ENCODE peak calls at places on chromosomes 1 and 21, in ten cellular contexts. One of them, this sample, is unnamed.

GRCh38 chr1:64499966-64500365 is 30.0 kb downstream of the CACHD1 start:
- DNase-seq in ovary: no peak
- DNase-seq in astrocyte: no peak
- DNase-seq in lower leg skin: no peak
- DNase-seq in lung: no peak
- DNase-seq in fibroblast of the aortic adventitia: no peak
- DNase-seq in fibroblast of mammary gland: no peak
- DNase-seq in cardiac muscle cell: no peak
- DNase-seq in PC-9: no peak
- DNase-seq in Peyer's patch: no peak
- DNase-seq in this sample: no peak

GRCh38 chr1:154502066-154502741 is at the start of the genes SHE and TDRD10:
- DNase-seq in ovary: peak
- DNase-seq in astrocyte: no peak
- DNase-seq in lower leg skin: peak
- DNase-seq in lung: no peak
- DNase-seq in fibroblast of the aortic adventitia: no peak
- DNase-seq in fibroblast of mammary gland: no peak
- DNase-seq in cardiac muscle cell: no peak
- DNase-seq in PC-9: no peak
- DNase-seq in Peyer's patch: peak
- DNase-seq in this sample: no peak

GRCh38 chr1:1759456-1760344 is 18.6 kb downstream of the NADK start:
- DNase-seq in ovary: no peak
- DNase-seq in astrocyte: no peak
- DNase-seq in lower leg skin: no peak
- DNase-seq in lung: no peak
- DNase-seq in fibroblast of the aortic adventitia: no peak
- DNase-seq in fibroblast of mammary gland: no peak
- DNase-seq in cardiac muscle cell: no peak
- DNase-seq in PC-9: peak
- DNase-seq in Peyer's patch: no peak
- DNase-seq in this sample: no peak

GRCh38 chr1:12415239-12415543 is 185.4 kb downstream of the VPS13D start:
- DNase-seq in ovary: no peak
- DNase-seq in astrocyte: no peak
- DNase-seq in lower leg skin: no peak
- DNase-seq in lung: no peak
- DNase-seq in fibroblast of the aortic adventitia: no peak
- DNase-seq in fibroblast of mammary gland: peak
- DNase-seq in cardiac muscle cell: no peak
- DNase-seq in PC-9: no peak
- DNase-seq in Peyer's patch: no peak
- DNase-seq in this sample: peak

GRCh38 chr1:172883844-172884243 is 166.9 kb downstream of the TNFSF18 start:
- DNase-seq in ovary: no peak
- DNase-seq in astrocyte: peak
- DNase-seq in lower leg skin: no peak
- DNase-seq in lung: no peak
- DNase-seq in fibroblast of the aortic adventitia: no peak
- DNase-seq in fibroblast of mammary gland: no peak
- DNase-seq in cardiac muscle cell: no peak
- DNase-seq in PC-9: no peak
- DNase-seq in Peyer's patch: no peak
- DNase-seq in this sample: no peak

GRCh38 chr1:197356723-197357533 is 88.9 kb downstream of the CRB1 start:
- DNase-seq in ovary: peak
- DNase-seq in astrocyte: peak
- DNase-seq in lower leg skin: no peak
- DNase-seq in lung: no peak
- DNase-seq in fibroblast of the aortic adventitia: peak
- DNase-seq in fibroblast of mammary gland: peak
- DNase-seq in cardiac muscle cell: peak
- DNase-seq in PC-9: peak
- DNase-seq in Peyer's patch: no peak
- DNase-seq in this sample: peak

GRCh38 chr1:192977089-192977706 is 82.0 kb downstream of the UCHL5 start:
- DNase-seq in ovary: no peak
- DNase-seq in astrocyte: no peak
- DNase-seq in lower leg skin: no peak
- DNase-seq in lung: no peak
- DNase-seq in fibroblast of the aortic adventitia: no peak
- DNase-seq in fibroblast of mammary gland: no peak
- DNase-seq in cardiac muscle cell: no peak
- DNase-seq in PC-9: no peak
- DNase-seq in Peyer's patch: no peak
- DNase-seq in this sample: no peak

GRCh38 chr1:26175346-26175745 is 1.9 kb upstream of the CNKSR1 start:
- DNase-seq in ovary: no peak
- DNase-seq in astrocyte: no peak
- DNase-seq in lower leg skin: no peak
- DNase-seq in lung: no peak
- DNase-seq in fibroblast of the aortic adventitia: no peak
- DNase-seq in fibroblast of mammary gland: no peak
- DNase-seq in cardiac muscle cell: no peak
- DNase-seq in PC-9: no peak
- DNase-seq in Peyer's patch: no peak
- DNase-seq in this sample: no peak

GRCh38 chr21:44926364-44927101 is 5.8 kb upstream of the ITGB2 start:
- DNase-seq in ovary: no peak
- DNase-seq in astrocyte: peak
- DNase-seq in lower leg skin: no peak
- DNase-seq in lung: no peak
- DNase-seq in fibroblast of the aortic adventitia: peak
- DNase-seq in fibroblast of mammary gland: peak
- DNase-seq in cardiac muscle cell: peak
- DNase-seq in PC-9: no peak
- DNase-seq in Peyer's patch: peak
- DNase-seq in this sample: no peak

GRCh38 chr21:44929242-44929798 is 8.6 kb upstream of the ITGB2 start:
- DNase-seq in ovary: no peak
- DNase-seq in astrocyte: no peak
- DNase-seq in lower leg skin: no peak
- DNase-seq in lung: no peak
- DNase-seq in fibroblast of the aortic adventitia: no peak
- DNase-seq in fibroblast of mammary gland: no peak
- DNase-seq in cardiac muscle cell: no peak
- DNase-seq in PC-9: no peak
- DNase-seq in Peyer's patch: no peak
- DNase-seq in this sample: no peak

GRCh38 chr21:44929799-44930542 is 9.3 kb upstream of the ITGB2 start:
- DNase-seq in ovary: no peak
- DNase-seq in astrocyte: no peak
- DNase-seq in lower leg skin: no peak
- DNase-seq in lung: no peak
- DNase-seq in fibroblast of the aortic adventitia: no peak
- DNase-seq in fibroblast of mammary gland: no peak
- DNase-seq in cardiac muscle cell: no peak
- DNase-seq in PC-9: no peak
- DNase-seq in Peyer's patch: no peak
- DNase-seq in this sample: no peak

GRCh38 chr21:44927259-44927586 is 6.5 kb upstream of the ITGB2 start:
- DNase-seq in ovary: no peak
- DNase-seq in astrocyte: no peak
- DNase-seq in lower leg skin: no peak
- DNase-seq in lung: no peak
- DNase-seq in fibroblast of the aortic adventitia: no peak
- DNase-seq in fibroblast of mammary gland: no peak
- DNase-seq in cardiac muscle cell: no peak
- DNase-seq in PC-9: no peak
- DNase-seq in Peyer's patch: no peak
- DNase-seq in this sample: no peak

GRCh38 chr21:44927587-44928461 is 7.1 kb upstream of the ITGB2 start:
- DNase-seq in ovary: no peak
- DNase-seq in astrocyte: peak
- DNase-seq in lower leg skin: no peak
- DNase-seq in lung: peak
- DNase-seq in fibroblast of the aortic adventitia: peak
- DNase-seq in fibroblast of mammary gland: peak
- DNase-seq in cardiac muscle cell: peak
- DNase-seq in PC-9: peak
- DNase-seq in Peyer's patch: peak
- DNase-seq in this sample: peak
- TF ChIP-seq CTCF in ovary: no peak
- TF ChIP-seq CTCF in astrocyte: no peak
- TF ChIP-seq CTCF in lower leg skin: no peak
- TF ChIP-seq CTCF in lung: no peak
- TF ChIP-seq CTCF in fibroblast of the aortic adventitia: peak
- TF ChIP-seq CTCF in fibroblast of mammary gland: peak
- TF ChIP-seq CTCF in cardiac muscle cell: peak
- TF ChIP-seq CTCF in PC-9: peak
- TF ChIP-seq CTCF in Peyer's patch: no peak
- TF ChIP-seq CTCF in this sample: no peak

GRCh38 chr1:21621051-21621450 is 48.1 kb downstream of the RAP1GAP start:
- DNase-seq in ovary: no peak
- DNase-seq in astrocyte: no peak
- DNase-seq in lower leg skin: no peak
- DNase-seq in lung: no peak
- DNase-seq in fibroblast of the aortic adventitia: no peak
- DNase-seq in fibroblast of mammary gland: no peak
- DNase-seq in cardiac muscle cell: no peak
- DNase-seq in PC-9: no peak
- DNase-seq in Peyer's patch: no peak
- DNase-seq in this sample: no peak

GRCh38 chr1:21620461-21620860 is 48.7 kb downstream of the RAP1GAP start:
- DNase-seq in ovary: peak
- DNase-seq in astrocyte: no peak
- DNase-seq in lower leg skin: no peak
- DNase-seq in lung: no peak
- DNase-seq in fibroblast of the aortic adventitia: peak
- DNase-seq in fibroblast of mammary gland: no peak
- DNase-seq in cardiac muscle cell: no peak
- DNase-seq in PC-9: no peak
- DNase-seq in Peyer's patch: no peak
- DNase-seq in this sample: no peak

GRCh38 chr1:21618059-21618458 is 51.1 kb downstream of the RAP1GAP start:
- DNase-seq in ovary: no peak
- DNase-seq in astrocyte: no peak
- DNase-seq in lower leg skin: no peak
- DNase-seq in lung: no peak
- DNase-seq in fibroblast of the aortic adventitia: no peak
- DNase-seq in fibroblast of mammary gland: no peak
- DNase-seq in cardiac muscle cell: no peak
- DNase-seq in PC-9: peak
- DNase-seq in Peyer's patch: no peak
- DNase-seq in this sample: no peak

GRCh38 chr1:21620011-21620410 is 49.1 kb downstream of the RAP1GAP start:
- DNase-seq in ovary: no peak
- DNase-seq in astrocyte: no peak
- DNase-seq in lower leg skin: no peak
- DNase-seq in lung: no peak
- DNase-seq in fibroblast of the aortic adventitia: no peak
- DNase-seq in fibroblast of mammary gland: no peak
- DNase-seq in cardiac muscle cell: no peak
- DNase-seq in PC-9: no peak
- DNase-seq in Peyer's patch: no peak
- DNase-seq in this sample: no peak

DNA sequence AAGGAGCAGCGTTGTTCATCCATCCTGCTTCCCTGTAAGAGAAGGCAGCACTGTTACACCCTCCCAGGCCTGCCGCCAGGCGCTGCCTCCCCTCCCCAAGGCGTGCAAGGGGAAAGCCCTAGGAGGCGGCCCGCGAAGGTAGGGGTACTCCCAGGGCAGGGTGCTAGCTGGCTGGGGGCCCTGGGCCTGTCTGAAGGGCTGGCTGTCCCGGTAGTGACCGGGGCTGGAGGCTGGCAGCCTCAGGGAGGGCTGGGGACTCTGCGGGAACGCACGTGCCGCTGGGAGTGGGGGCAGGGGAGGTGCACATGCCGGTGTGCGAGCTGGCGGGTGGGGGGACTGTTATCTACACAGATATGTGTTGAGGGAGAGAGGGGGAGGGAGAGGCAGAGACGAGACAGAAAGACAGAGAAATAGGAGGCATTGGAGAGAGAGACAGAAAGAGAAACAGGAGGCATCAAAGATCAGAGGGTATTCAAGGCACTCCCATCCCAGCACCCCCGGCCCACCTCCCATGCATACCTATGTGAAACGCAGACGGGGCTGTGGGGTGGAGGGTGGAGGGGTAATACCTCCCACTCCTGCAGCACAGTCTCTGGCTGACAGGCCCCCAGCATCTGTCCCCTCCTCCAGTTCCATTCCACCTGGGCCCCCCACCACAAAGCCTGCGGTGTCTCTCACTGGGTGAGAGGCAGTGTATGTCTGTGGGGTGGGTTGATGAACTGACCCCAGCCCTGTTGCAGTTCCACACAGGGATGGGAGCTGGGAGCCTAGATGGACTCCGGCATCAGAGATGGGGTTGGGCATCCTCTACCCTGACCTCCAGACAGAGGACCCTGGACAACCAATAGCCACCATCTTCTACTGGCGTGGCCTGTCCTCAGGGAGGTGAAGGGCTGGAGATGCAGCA is 49.9 kb downstream of the RAP1GAP start:
- DNase-seq in ovary: peak
- DNase-seq in astrocyte: no peak
- DNase-seq in lower leg skin: no peak
- DNase-seq in lung: no peak
- DNase-seq in fibroblast of the aortic adventitia: no peak
- DNase-seq in fibroblast of mammary gland: no peak
- DNase-seq in cardiac muscle cell: no peak
- DNase-seq in PC-9: no peak
- DNase-seq in Peyer's patch: no peak
- DNase-seq in this sample: no peak
- H3K4me3 ChIP-seq in ovary: no peak
- H3K4me3 ChIP-seq in astrocyte: no peak
- H3K4me3 ChIP-seq in lower leg skin: no peak
- H3K4me3 ChIP-seq in lung: no peak
- H3K4me3 ChIP-seq in fibroblast of the aortic adventitia: no peak
- H3K4me3 ChIP-seq in fibroblast of mammary gland: no peak
- H3K4me3 ChIP-seq in cardiac muscle cell: no peak
- H3K4me3 ChIP-seq in PC-9: no peak
- H3K4me3 ChIP-seq in Peyer's patch: no peak
- H3K4me3 ChIP-seq in this sample: no peak

DNA sequence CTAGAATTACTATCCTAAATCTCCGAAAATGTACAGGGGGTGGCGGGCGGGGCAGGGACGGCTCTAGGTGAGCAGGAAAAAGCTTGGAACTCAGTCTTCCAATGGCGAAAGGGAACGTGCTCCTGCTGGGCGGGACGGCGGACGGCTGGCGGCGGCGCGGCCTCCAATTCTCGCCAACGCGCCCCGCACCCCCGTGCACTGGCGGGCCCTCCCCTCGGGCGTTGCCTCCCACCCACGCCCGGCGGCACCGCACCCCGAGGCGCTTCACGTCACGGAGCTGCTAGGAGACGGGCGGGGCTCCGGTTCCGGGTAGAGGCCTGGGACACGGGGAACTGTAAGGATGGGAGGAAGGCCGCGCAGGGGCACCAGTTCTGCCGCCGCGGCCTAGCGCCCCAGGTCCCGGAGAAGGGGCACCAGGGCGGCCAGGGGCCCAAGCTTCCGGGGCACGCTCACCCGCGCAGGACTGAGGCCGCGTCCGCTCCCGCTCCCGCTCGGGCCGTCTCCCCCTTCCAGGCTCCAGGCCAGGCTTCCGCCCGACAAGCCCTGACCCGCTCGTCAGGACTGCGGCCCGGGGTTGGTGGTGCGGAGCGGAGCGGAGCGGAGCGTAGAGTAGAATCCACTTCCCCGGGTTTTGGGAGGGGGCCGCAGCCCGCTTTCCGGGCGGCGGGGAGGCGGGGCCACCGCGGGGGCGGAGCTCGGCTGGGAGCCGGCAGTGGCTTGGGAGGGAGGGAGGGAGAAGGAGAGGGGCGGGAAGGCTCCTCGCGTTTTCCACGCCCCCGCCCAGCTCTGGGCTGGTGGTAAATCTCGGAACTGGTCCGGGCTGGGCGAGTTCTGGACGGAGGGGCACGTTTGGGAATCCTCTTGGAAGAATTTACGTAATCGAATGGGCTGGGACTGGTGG is at the start of gene DDX59:
- DNase-seq in ovary: peak
- DNase-seq in astrocyte: peak
- DNase-seq in lower leg skin: peak
- DNase-seq in lung: peak
- DNase-seq in fibroblast of the aortic adventitia: peak
- DNase-seq in fibroblast of mammary gland: peak
- DNase-seq in cardiac muscle cell: peak
- DNase-seq in PC-9: peak
- DNase-seq in Peyer's patch: peak
- DNase-seq in this sample: peak
- TF ChIP-seq CTCF in ovary: peak
- TF ChIP-seq CTCF in astrocyte: no peak
- TF ChIP-seq CTCF in lower leg skin: no peak
- TF ChIP-seq CTCF in lung: no peak
- TF ChIP-seq CTCF in fibroblast of the aortic adventitia: no peak
- TF ChIP-seq CTCF in fibroblast of mammary gland: no peak
- TF ChIP-seq CTCF in cardiac muscle cell: no peak
- TF ChIP-seq CTCF in PC-9: no peak
- TF ChIP-seq CTCF in Peyer's patch: no peak
- TF ChIP-seq CTCF in this sample: no peak

DNA sequence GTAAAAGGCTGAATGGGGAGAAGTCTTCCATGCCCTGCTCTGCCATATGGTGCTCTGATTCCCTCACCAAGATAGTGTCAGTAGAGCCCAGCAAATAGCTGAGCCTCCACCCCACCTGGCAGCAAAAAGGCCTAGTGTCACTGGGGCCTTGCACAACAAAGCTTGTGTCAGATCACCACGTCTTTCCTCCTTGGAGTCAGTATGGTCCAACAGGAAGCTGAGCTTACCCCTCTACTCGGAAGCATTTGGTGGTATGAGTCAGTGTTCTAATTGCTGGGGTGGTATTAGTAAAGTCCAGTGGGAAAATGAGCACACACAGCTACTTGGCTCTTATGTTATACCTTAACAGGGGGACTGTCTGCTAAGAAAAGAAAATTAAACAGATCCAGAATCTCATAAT is 18.7 kb upstream of the RRP15 start:
- DNase-seq in ovary: no peak
- DNase-seq in astrocyte: no peak
- DNase-seq in lower leg skin: no peak
- DNase-seq in lung: no peak
- DNase-seq in fibroblast of the aortic adventitia: peak
- DNase-seq in fibroblast of mammary gland: peak
- DNase-seq in cardiac muscle cell: peak
- DNase-seq in PC-9: no peak
- DNase-seq in Peyer's patch: no peak
- DNase-seq in this sample: no peak
- H3K4me3 ChIP-seq in ovary: no peak
- H3K4me3 ChIP-seq in astrocyte: no peak
- H3K4me3 ChIP-seq in lower leg skin: no peak
- H3K4me3 ChIP-seq in lung: no peak
- H3K4me3 ChIP-seq in fibroblast of the aortic adventitia: no peak
- H3K4me3 ChIP-seq in fibroblast of mammary gland: no peak
- H3K4me3 ChIP-seq in cardiac muscle cell: no peak
- H3K4me3 ChIP-seq in PC-9: no peak
- H3K4me3 ChIP-seq in Peyer's patch: no peak
- H3K4me3 ChIP-seq in this sample: no peak